ENCODE peak calls at places on chromosomes 3 and 15, in eight cellular contexts. U is GM12865; C is A549; D is left lung; E is CD4-positive, alpha-beta T cell; S is transverse colon; Y is MCF 10A; H is progenitor cell of endocrine pancreas. X is an unnamed sample.

GRCh38 chr15:79179108-79179561 is 88.6 kb upstream of the RASGRF1 start:
- DNase-seq in S (no peak), D (no peak), E (no peak), Y (peak), C (peak), U (no peak), H (no peak), X (no peak)

GRCh38 chr3:189267981-189268613 is 96.3 kb downstream of the TPRG1 start:
- DNase-seq in Y (peak), C (peak), H (no peak), D (no peak), S (no peak), E (no peak), U (no peak), X (no peak)

GRCh38 chr3:4416961-4417360 is 50.1 kb downstream of the SUMF1 start:
- DNase-seq in Y (peak), U (no peak), H (no peak), S (no peak), E (no peak), C (peak), D (no peak), X (no peak)

GRCh38 chr3:194521514-194522260 is 34.9 kb upstream of the ATP13A3 start:
- DNase-seq in Y (peak), C (no peak), E (no peak), S (no peak), U (no peak), H (no peak), D (no peak), X (no peak)

GRCh38 chr15:78076231-78077052 is 1.1 kb downstream of the TBC1D2B start:
- DNase-seq in E (no peak), D (peak), Y (no peak), S (no peak), C (no peak), U (no peak), H (no peak), X (no peak)

GRCh38 chr3:66431494-66431893 is 69.3 kb downstream of the LRIG1 start:
- DNase-seq in C (no peak), E (no peak), H (no peak), U (no peak), S (no peak), Y (peak), D (no peak), X (no peak)

GRCh38 chr3:52331906-52332305 is 15.8 kb downstream of the DNAH1 start:
- DNase-seq in H (no peak), S (no peak), C (no peak), Y (no peak), E (no peak), D (peak), U (no peak), X (no peak)

GRCh38 chr3:117407317-117407716 is 697.7 kb downstream of the TUSC7 start:
- DNase-seq in H (no peak), S (no peak), U (peak), Y (peak), D (no peak), C (peak), E (no peak), X (no peak)

GRCh38 chr3:146493221-146493620 is 23.9 kb upstream of the PLSCR2 start:
- DNase-seq in D (no peak), Y (peak), S (no peak), H (no peak), U (no peak), C (no peak), E (no peak), X (no peak)

GRCh38 chr15:98127612-98128011 is 167.1 kb downstream of the ARRDC4 start:
- DNase-seq in H (no peak), S (no peak), Y (no peak), E (no peak), D (no peak), C (no peak), U (no peak), X (no peak)

GRCh38 chr3:120013481-120013880 is 80.8 kb downstream of the GSK3B start:
- DNase-seq in S (no peak), E (no peak), D (no peak), C (no peak), Y (no peak), H (no peak), U (no peak), X (no peak)

GRCh38 chr3:13301295-13301987 is 118.7 kb downstream of the NUP210 start:
- DNase-seq in S (no peak), D (no peak), Y (peak), C (peak), E (no peak), H (no peak), U (peak), X (no peak)

GRCh38 chr15:64985382-64986033 is 4.2 kb downstream of the SPG21 start:
- DNase-seq in U (peak), D (no peak), Y (no peak), S (no peak), E (no peak), C (no peak), H (no peak), X (no peak)

GRCh38 chr15:71332605-71333004 is 217.3 kb downstream of the THSD4 start:
- DNase-seq in E (no peak), C (no peak), H (no peak), U (no peak), S (no peak), D (no peak), Y (no peak), X (no peak)

GRCh38 chr3:42476225-42477160 is 25.9 kb upstream of the VIPR1 start:
- DNase-seq in C (no peak), H (no peak), D (peak), Y (peak), S (peak), E (no peak), U (no peak), X (no peak)

GRCh38 chr3:14791343-14791945 is 27.3 kb upstream of the FGD5 start:
- DNase-seq in U (peak), H (peak), C (peak), S (peak), D (no peak), E (peak), Y (peak), X (no peak)

GRCh38 chr3:50662408-50662807 is 12.3 kb upstream of the DOCK3 start:
- DNase-seq in S (peak), Y (no peak), H (no peak), D (no peak), C (no peak), U (no peak), E (no peak), X (no peak)

GRCh38 chr15:78216276-78217229 is 17.8 kb downstream of the ACSBG1 start:
- DNase-seq in U (peak), Y (peak), C (peak), D (no peak), E (no peak), H (no peak), S (peak), X (no peak)

GRCh38 chr3:13251166-13251892 is 168.8 kb downstream of the NUP210 start:
- DNase-seq in S (no peak), U (no peak), C (no peak), E (no peak), Y (no peak), D (peak), H (no peak), X (no peak)

GRCh38 chr3:81554805-81555204 is 206.6 kb downstream of the GBE1 start:
- DNase-seq in S (no peak), H (no peak), Y (no peak), E (no peak), C (no peak), U (no peak), D (no peak), X (no peak)

GRCh38 chr15:51218249-51218648 is 120.1 kb downstream of the CYP19A1 start:
- DNase-seq in Y (no peak), H (no peak), S (no peak), U (no peak), E (no peak), D (no peak), C (no peak), X (no peak)

GRCh38 chr15:62560943-62561571 is 396.0 kb upstream of the C2CD4B start:
- DNase-seq in D (no peak), U (no peak), C (no peak), S (peak), E (no peak), H (no peak), Y (no peak), X (no peak)

GRCh38 chr15:29143909-29144308 is 125.7 kb downstream of the NSMCE3 start:
- DNase-seq in S (no peak), D (no peak), C (no peak), E (no peak), Y (no peak), U (peak), H (no peak), X (no peak)

GRCh38 chr3:137866933-137867332 is 102.8 kb downstream of the SOX14 start:
- DNase-seq in H (no peak), D (no peak), C (no peak), E (no peak), S (no peak), U (no peak), Y (peak), X (no peak)

GRCh38 chr3:29914861-29915524 is 634.1 kb downstream of the RBMS3 start:
- DNase-seq in Y (no peak), D (no peak), C (no peak), U (no peak), S (no peak), E (no peak), H (no peak), X (no peak)

GRCh38 chr3:89000886-89001285 is 106.5 kb upstream of the EPHA3 start:
- DNase-seq in Y (peak), H (no peak), S (no peak), C (no peak), U (no peak), E (no peak), D (no peak), X (no peak)

GRCh38 chr3:164221297-164221696 is 857.0 kb downstream of the SI start:
- DNase-seq in S (no peak), C (no peak), D (no peak), H (no peak), E (no peak), U (no peak), Y (no peak), X (no peak)

GRCh38 chr15:25797511-25798206 is 65.5 kb downstream of the ATP10A start:
- DNase-seq in D (no peak), U (no peak), Y (no peak), S (no peak), E (no peak), C (no peak), H (no peak), X (no peak)

GRCh38 chr15:73699249-73700040 is 15.3 kb downstream of the CD276 start:
- DNase-seq in Y (no peak), C (no peak), H (no peak), U (no peak), D (no peak), S (no peak), E (no peak), X (no peak)

DNA sequence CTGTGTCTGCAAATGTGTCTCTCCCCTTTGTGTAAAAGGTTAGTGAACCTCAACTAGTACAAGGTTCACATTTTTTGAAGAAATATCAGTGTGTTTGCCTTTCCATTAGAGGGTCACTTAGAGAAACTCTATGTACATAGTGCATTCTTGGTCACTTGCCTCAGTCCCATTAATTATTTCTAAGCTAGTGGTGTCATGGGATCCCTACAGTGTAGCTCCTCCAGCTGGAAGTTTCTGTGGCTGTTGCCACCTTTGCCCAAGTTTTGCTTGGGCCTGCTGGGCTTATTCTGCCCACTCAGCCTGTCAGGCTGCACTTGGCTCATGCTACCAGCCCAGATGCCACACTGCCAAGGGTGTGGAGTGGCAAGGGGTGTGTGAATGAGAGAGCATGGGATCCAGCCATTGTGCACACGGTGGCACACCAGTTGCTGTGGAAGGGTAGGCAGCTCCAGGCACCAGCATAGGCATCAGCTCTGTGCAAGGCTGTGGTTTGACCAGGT is 161.7 kb downstream of the ARPP21 start:
- DNase-seq in C (no peak), H (no peak), E (no peak), Y (no peak), S (no peak), U (no peak), D (no peak), X (no peak)
- TF ChIP-seq CTCF in C (no peak), H (no peak), E (no peak), Y (no peak), S (no peak), U (no peak), D (no peak), X (no peak)

GRCh38 chr3:151168269-151169094 is 34.5 kb downstream of the GPR171 start:
- DNase-seq in Y (peak), E (peak), D (peak), U (peak), S (peak), C (peak), H (peak), X (peak)

GRCh38 chr3:151169700-151170224 is 33.3 kb downstream of the GPR171 start:
- DNase-seq in U (peak), C (no peak), D (peak), Y (no peak), S (peak), H (no peak), E (no peak), X (no peak)

GRCh38 chr3:151165221-151165620 is 37.8 kb downstream of the GPR171 start:
- DNase-seq in S (no peak), H (no peak), E (no peak), Y (no peak), D (no peak), U (no peak), C (no peak), X (no peak)

GRCh38 chr3:151169262-151169661 is 33.8 kb downstream of the GPR171 start:
- DNase-seq in H (no peak), U (no peak), E (no peak), Y (no peak), C (no peak), D (peak), S (no peak), X (no peak)

GRCh38 chr3:151166161-151166560 is 36.9 kb downstream of the GPR171 start:
- DNase-seq in S (no peak), C (no peak), U (no peak), D (no peak), E (no peak), H (no peak), Y (no peak), X (no peak)
- TF ChIP-seq CTCF in S (no peak), C (peak), U (peak), D (no peak), E (peak), H (peak), Y (no peak), X (no peak)

GRCh38 chr15:58771621-58772235 is 626 bp downstream of the MINDY2 start:
- DNase-seq in S (peak), H (peak), Y (peak), D (peak), U (peak), E (peak), C (peak), X (no peak)

GRCh38 chr15:58775402-58775801 is 4.3 kb downstream of the MINDY2 start:
- DNase-seq in D (no peak), E (no peak), C (no peak), U (no peak), H (no peak), Y (no peak), S (no peak), X (no peak)

GRCh38 chr15:58773024-58773423 is 1.9 kb downstream of the MINDY2 start:
- DNase-seq in C (no peak), H (no peak), Y (no peak), E (no peak), U (no peak), D (no peak), S (no peak), X (no peak)

GRCh38 chr15:58770519-58770856 is 614 bp upstream of the MINDY2 start:
- DNase-seq in E (no peak), Y (peak), C (peak), U (peak), D (no peak), H (no peak), S (peak), X (no peak)

DNA sequence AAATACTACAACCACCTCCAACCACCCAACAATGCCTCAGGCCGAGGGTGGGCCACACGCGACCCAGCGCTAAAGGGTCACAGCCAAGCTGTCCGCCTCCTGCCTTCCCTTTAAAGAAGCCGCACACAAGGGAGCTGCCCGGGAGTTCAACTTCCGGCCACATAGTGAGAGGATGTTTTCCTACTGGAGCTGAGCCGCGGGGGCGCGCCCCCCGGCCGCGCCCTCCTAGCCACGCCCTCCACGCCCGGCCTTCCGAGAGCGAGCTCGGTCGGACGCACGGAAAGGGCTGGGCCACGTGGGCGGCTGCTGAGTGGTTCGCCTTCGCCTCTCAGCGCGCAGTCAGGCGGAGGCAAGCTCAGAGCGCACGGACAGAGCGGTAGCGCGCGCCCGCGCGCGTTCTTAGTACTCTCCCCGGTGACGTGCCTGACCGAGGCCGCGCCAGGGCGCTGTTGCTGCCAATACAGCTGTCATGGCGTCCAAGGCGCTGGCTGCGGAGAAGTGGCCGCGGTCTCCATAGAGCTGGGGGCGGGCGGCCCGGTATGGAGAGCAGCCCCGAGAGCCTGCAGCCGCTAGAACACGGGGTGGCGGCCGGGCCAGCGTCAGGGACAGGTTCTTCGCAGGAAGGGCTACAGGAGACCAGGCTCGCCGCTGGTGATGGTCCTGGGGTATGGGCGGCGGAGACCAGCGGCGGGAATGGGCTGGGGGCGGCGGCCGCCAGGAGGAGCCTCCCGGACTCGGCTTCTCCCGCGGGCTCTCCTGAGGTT is at the start of gene MINDY2:
- DNase-seq in Y (peak), E (peak), C (peak), D (peak), S (peak), H (peak), U (peak), X (peak)
- TF ChIP-seq CTCF in Y (peak), E (no peak), C (peak), D (no peak), S (peak), H (peak), U (peak), X (no peak)

GRCh38 chr15:26854435-26854834 is 12.4 kb upstream of the GABRA5 start:
- DNase-seq in C (no peak), U (no peak), H (no peak), E (no peak), D (no peak), Y (no peak), S (no peak), X (no peak)

GRCh38 chr15:26848498-26848897 is 18.4 kb upstream of the GABRA5 start:
- DNase-seq in C (no peak), U (no peak), E (no peak), S (no peak), H (no peak), D (no peak), Y (no peak), X (no peak)

DNA sequence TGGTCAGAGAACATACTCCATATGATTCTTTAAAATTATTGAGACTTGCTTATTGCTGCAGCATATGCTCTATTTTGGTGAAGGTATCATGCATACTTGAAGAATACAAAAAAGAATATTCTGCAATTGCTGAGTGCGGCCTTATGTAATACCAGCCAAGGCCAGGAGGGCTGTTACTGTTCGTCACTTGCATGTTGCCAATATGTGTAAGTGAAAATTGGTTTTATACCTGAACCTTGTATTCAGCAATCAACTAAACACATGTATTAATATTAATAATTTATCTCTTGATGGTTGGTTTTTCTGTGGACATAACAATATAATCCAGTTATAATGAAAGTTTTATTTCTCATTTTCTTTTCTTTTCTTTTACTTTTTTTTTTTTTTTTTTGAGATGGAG is 13.9 kb upstream of the GABRA5 start:
- DNase-seq in Y (no peak), E (no peak), H (no peak), S (no peak), C (no peak), U (no peak), D (no peak), X (no peak)
- TF ChIP-seq CTCF in Y (no peak), E (no peak), H (peak), S (no peak), C (no peak), U (no peak), D (no peak), X (no peak)

GRCh38 chr3:112117826-112118571 is 15.0 kb downstream of the GCSAM start:
- DNase-seq in U (peak), S (peak), H (no peak), D (no peak), C (no peak), E (no peak), Y (no peak), X (no peak)
- TF ChIP-seq CTCF in U (peak), S (no peak), H (no peak), D (no peak), C (no peak), E (no peak), Y (no peak), X (no peak)

DNA sequence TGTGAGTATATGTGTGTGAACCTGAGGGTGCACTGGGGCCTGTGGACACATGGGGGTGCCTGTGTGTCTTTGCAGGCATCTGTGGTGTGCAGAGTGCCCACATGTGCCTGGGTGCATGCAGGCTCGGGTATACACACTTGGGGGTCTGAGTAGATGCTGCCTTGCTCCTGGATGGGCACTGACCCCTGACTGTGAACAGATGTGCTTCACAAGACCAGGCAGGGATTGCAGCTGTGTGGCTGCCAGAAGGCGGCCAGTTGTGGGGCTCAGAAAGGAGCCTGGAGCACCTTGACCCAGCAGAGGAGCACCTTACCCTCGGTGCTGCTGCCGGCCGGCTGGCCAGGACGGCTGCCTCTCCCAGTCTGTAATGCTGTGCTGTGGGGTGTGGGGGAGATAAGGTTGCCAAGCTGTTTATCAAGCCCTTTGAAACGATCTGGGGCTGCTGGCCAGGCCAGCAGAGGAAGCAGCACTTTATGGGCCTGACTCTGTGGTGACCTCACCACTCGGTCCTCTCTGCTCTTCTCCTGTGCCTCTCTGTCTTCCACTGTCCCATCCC is 55.5 kb upstream of the MRPS22 start:
- DNase-seq in Y (no peak), D (no peak), E (no peak), S (no peak), U (no peak), C (no peak), H (peak), X (no peak)
- TF ChIP-seq CTCF in Y (no peak), D (no peak), E (no peak), S (no peak), U (no peak), C (no peak), H (no peak), X (no peak)

DNA sequence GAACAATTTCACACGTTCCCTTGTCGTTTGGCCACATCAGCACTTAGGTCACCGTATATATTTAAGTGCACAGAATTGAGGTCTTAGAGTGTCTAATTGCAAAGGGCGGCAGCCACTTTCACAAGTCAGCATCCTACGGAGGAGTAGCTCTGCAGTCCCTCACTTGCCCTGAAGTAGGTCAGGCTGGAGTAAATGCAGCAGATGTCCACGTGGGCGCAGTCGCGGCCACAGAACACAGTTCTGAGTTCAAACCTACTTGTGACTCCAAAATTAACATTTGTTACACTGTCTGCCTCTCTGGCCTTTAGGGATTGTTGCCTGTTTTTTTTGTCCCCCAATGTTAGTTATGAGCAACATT is 85.8 kb downstream of the PDCD6IP start:
- DNase-seq in C (peak), Y (peak), S (no peak), H (no peak), E (no peak), U (peak), D (no peak), X (no peak)
- TF ChIP-seq CTCF in C (peak), Y (peak), S (no peak), H (no peak), E (no peak), U (no peak), D (no peak), X (no peak)